ENCODE peak calls at places on chromosome 7, in five cellular contexts. Y is neural progenitor cell, G is GM23248, O is GM23338, D is PC-3. J is an unnamed sample. For H3F3A and H3K4me1, the result is how much of the 10 kb centered on the place peaks cover.

GRCh38 chr7:117901089-117901797 is 28.0 kb upstream of the CTTNBP2 start:
- DNase-seq in D (no peak), G (no peak), Y (no peak), O (peak), J (no peak)

GRCh38 chr7:40429821-40430220 is 295.0 kb downstream of the SUGCT start:
- DNase-seq in O (no peak), Y (no peak), D (no peak), G (no peak), J (no peak)

GRCh38 chr7:107687656-107688055 is 27.0 kb downstream of the SLC26A4 start:
- DNase-seq in O (no peak), G (peak), Y (no peak), D (peak), J (no peak)

GRCh38 chr7:92504563-92504962 is 23.8 kb downstream of the PEX1 start:
- DNase-seq in D (no peak), O (no peak), Y (no peak), G (no peak), J (no peak)

GRCh38 chr7:36107926-36108631 is 45.0 kb upstream of the EEPD1 start:
- DNase-seq in O (no peak), G (no peak), Y (no peak), D (no peak), J (no peak)

GRCh38 chr7:84076219-84076618 is 118.4 kb downstream of the SEMA3A start:
- DNase-seq in O (no peak), Y (no peak), D (no peak), G (no peak), J (no peak)

GRCh38 chr7:29859491-29860180 is 53.3 kb downstream of the WIPF3 start:
- DNase-seq in D (no peak), Y (no peak), O (no peak), G (peak), J (no peak)

GRCh38 chr7:142960955-142961512 is 1.1 kb downstream of the KEL start:
- DNase-seq in G (no peak), Y (no peak), D (peak), O (peak), J (peak)

GRCh38 chr7:4792537-4793126 is 17.2 kb downstream of the AP5Z1 start:
- DNase-seq in D (no peak), O (peak), Y (peak), G (peak), J (no peak)

GRCh38 chr7:56062382-56062781 is 1.7 kb upstream of the SUMF2 start:
- DNase-seq in D (peak), Y (no peak), G (peak), O (no peak), J (no peak)

GRCh38 chr7:3234851-3235250 is 66.2 kb upstream of the SDK1 start:
- DNase-seq in Y (no peak), G (no peak), O (no peak), D (peak), J (no peak)

GRCh38 chr7:122416316-122416925 is 111.9 kb upstream of the FEZF1 start:
- DNase-seq in Y (no peak), O (no peak), G (no peak), D (no peak), J (no peak)

GRCh38 chr7:84195295-84196006 is 862 bp upstream of the SEMA3A start:
- DNase-seq in D (no peak), O (no peak), G (peak), Y (no peak), J (no peak)

GRCh38 chr7:12861070-12861469 is 173.6 kb downstream of the ARL4A start:
- DNase-seq in D (no peak), O (no peak), Y (no peak), G (no peak), J (no peak)

DNA sequence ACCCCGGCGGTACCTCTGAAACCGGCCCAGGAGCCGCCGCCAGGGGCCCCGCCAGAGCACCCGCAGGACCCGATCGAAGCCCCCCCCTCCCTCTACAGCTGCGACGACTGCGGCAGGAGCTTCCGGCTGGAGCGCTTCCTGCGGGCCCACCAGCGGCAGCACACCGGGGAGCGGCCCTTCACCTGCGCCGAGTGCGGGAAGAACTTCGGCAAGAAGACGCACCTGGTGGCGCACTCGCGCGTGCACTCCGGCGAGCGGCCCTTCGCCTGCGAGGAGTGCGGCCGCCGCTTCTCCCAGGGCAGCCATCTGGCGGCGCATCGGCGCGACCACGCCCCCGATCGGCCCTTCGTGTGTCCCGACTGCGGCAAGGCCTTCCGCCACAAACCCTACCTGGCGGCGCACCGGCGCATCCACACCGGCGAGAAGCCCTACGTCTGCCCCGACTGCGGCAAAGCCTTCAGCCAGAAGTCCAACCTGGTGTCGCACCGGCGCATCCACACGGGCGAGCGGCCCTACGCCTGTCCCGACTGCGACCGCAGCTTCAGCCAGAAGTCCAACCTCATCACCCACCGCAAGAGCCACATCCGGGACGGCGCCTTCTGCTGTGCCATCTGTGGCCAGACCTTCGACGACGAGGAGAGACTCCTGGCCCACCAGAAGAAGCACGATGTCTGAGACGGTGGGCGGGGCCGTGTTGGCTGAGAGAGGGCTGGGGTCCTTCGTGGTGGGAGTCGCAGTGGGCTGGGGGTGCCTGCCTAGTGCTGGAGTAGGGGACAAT is 3.8 kb downstream of the REPIN1 start:
- DNase-seq in G (no peak), Y (peak), O (no peak), D (no peak), J (no peak)
- H3F3A ChIP-seq in G (under half), Y (under half), O (under half), D (under half), J (half or more)

GRCh38 chr7:151490706-151491105 is 29.0 kb downstream of the RHEB start:
- DNase-seq in Y (peak), G (no peak), D (no peak), O (no peak), J (no peak)

GRCh38 chr7:151486074-151486473 is 33.6 kb downstream of the RHEB start:
- DNase-seq in D (no peak), Y (no peak), G (no peak), O (no peak), J (no peak)

GRCh38 chr7:151485006-151485732 is 34.5 kb downstream of the RHEB start:
- DNase-seq in G (peak), O (no peak), D (peak), Y (no peak), J (no peak)

GRCh38 chr7:151489498-151489897 is 30.2 kb downstream of the RHEB start:
- DNase-seq in G (no peak), D (no peak), Y (no peak), O (no peak), J (no peak)

GRCh38 chr7:151487246-151487645 is 32.4 kb downstream of the RHEB start:
- DNase-seq in O (no peak), Y (no peak), G (no peak), D (no peak), J (no peak)
- H3K4me1 ChIP-seq in O (under half), Y (under half), G (under half), D (under half), J (under half)

GRCh38 chr7:44224216-44224950 is 23.6 kb downstream of the YKT6 start:
- DNase-seq in G (no peak), O (no peak), D (no peak), Y (no peak), J (no peak)
- TF ChIP-seq EZH2phosphoT487 in G (no peak), O (no peak), D (no peak), Y (no peak), J (no peak)

GRCh38 chr7:26182283-26182682 is 18.3 kb downstream of the HNRNPA2B1 start:
- DNase-seq in D (peak), O (no peak), Y (no peak), G (no peak), J (no peak)

GRCh38 chr7:26183545-26184282 is 16.8 kb downstream of the HNRNPA2B1 start:
- DNase-seq in O (no peak), D (peak), Y (no peak), G (no peak), J (no peak)

GRCh38 chr7:26181474-26182227 is 18.9 kb downstream of the HNRNPA2B1 start:
- DNase-seq in Y (no peak), O (no peak), D (no peak), G (no peak), J (no peak)

GRCh38 chr7:26180792-26181198 is 19.8 kb downstream of the HNRNPA2B1 start:
- DNase-seq in O (no peak), Y (no peak), G (no peak), D (no peak), J (no peak)

DNA sequence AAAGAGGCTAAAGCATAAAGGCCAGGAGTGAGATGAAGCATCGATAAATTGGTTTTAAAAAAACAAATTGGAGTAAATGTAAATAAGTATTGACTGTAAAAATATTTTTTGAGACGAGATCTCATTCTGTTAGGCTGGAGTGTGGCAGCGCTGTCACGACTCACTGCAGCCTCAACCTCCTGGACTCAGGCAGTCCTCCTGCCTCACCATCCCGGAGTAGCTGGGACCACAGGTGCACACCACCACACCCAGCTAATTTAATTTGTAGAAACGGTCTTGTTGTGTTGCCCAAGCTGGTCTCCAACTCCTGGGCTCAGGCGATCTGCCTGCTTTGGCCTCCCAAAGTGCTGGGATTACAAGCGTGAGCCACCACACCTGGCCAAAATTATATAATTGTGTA is 17.8 kb downstream of the HNRNPA2B1 start:
- DNase-seq in G (no peak), D (no peak), Y (no peak), O (no peak), J (no peak)
- H3F3A ChIP-seq in G (half or more), D (under half), Y (half or more), O (under half), J (half or more)

GRCh38 chr7:130943981-130944380 is 210.0 kb upstream of the KLF14 start:
- DNase-seq in D (peak), O (no peak), Y (no peak), G (no peak), J (no peak)
- H3K4me1 ChIP-seq in D (half or more), O (under half), Y (under half), G (half or more), J (under half)

GRCh38 chr7:74206589-74207120 is 3.2 kb upstream of the LAT2 start:
- DNase-seq in G (peak), D (peak), Y (peak), O (peak), J (peak)
- TF ChIP-seq EZH2phosphoT487 in G (no peak), D (no peak), Y (no peak), O (no peak), J (no peak)

GRCh38 chr7:70883750-70884445 is 248.0 kb upstream of the GALNT17 start:
- DNase-seq in O (no peak), D (no peak), G (no peak), Y (no peak), J (no peak)
- H3F3A ChIP-seq in O (under half), D (under half), G (under half), Y (under half), J (under half)

DNA sequence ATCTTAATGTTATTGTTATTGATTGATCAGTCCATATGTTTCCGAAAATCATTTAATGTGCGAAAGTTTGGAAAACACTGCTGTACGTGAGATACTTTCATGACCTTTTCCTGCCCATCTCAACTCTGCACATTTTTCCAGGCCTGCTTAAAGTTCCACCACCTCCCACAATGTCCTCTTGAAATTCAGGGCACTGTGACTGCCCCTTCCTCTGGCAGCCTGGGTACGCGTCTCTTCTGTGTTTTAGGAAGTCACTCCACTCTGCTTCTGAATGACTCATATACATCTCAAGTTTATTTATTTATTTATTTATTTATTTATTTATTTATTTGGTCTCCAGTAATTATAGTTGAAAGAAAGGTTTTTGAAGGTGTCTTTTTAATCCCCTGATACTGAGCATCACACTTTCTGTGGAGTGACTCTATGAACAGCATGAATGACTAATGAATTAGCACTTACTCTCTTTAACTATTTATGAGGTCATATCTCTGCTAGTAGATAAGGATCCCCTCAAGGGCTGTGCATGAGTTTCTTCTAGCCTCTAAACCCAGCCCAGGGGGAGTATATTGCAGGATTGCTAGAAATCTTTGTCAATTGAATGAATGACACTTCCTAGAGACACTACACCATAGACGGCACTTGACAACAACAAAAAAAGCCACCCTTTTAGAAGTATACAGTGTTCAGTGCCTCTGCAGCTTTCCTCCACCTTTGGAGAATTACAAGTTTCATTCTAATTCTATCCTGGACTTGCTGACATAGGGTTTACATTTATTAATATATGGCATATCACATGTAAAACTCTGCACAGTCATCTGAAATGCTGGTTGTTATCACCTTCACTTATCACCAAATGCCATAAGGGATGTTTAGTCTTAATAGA is 2.2 kb downstream of the MACC1 start:
- DNase-seq in O (no peak), D (peak), Y (no peak), G (no peak), J (no peak)
- H3K4me1 ChIP-seq in O (under half), D (under half), Y (under half), G (under half), J (under half)

J was measured in MM.1S.